ENCODE peak calls at places on chromosomes 5 and 9, in seven cellular contexts. L, T, W, R, X, F and A are unnamed samples.
A peak's percentile ranks its signal among the peaks of the same experiment; 100 is the strongest.

GRCh38 chr5:29042152-29042551 is 2003.8 kb upstream of the CDH9 start:
- DNase-seq in L (peak; percentile 32), T (no peak), W (no peak), R (no peak), X (peak; percentile 57), F (no peak), A (no peak)

GRCh38 chr9:16031971-16032370 is 479.1 kb downstream of the CCDC171 start:
- DNase-seq in L (no peak), T (no peak), W (no peak), R (no peak), X (no peak), F (no peak), A (no peak)

GRCh38 chr5:9546973-9547947 is 1.4 kb upstream of the SEMA5A start:
- DNase-seq in L (peak; percentile 72), T (peak; percentile 62), W (no peak), R (no peak), X (peak; percentile 91), F (peak; percentile 64), A (peak; percentile 74)

GRCh38 chr5:149450199-149450598 is 71.1 kb upstream of the IL17B start:
- DNase-seq in L (no peak), T (peak; percentile 87), W (no peak), R (no peak), X (no peak), F (peak; percentile 41), A (peak; percentile 63)

GRCh38 chr5:10538789-10539684 is 24.8 kb upstream of the ANKRD33B start:
- DNase-seq in L (no peak), T (no peak), W (no peak), R (no peak), X (no peak), F (no peak), A (no peak)

GRCh38 chr9:136002886-136003285 is 41.7 kb upstream of the UBAC1 start:
- DNase-seq in L (no peak), T (no peak), W (no peak), R (no peak), X (no peak), F (peak; percentile 23), A (peak; percentile 66)

GRCh38 chr9:126965541-126966428 is 51.2 kb downstream of the RALGPS1 start:
- DNase-seq in L (peak; percentile 65), T (peak; percentile 61), W (peak; percentile 20), R (peak; percentile 33), X (peak; percentile 70), F (peak; percentile 52), A (peak; percentile 65)

GRCh38 chr5:55570026-55570425 is 35.3 kb upstream of the PLPP1 start:
- DNase-seq in L (no peak), T (peak; percentile 42), W (peak; percentile 4), R (no peak), X (peak; percentile 63), F (peak; percentile 90), A (peak; percentile 41)

GRCh38 chr5:58542709-58543108 is 40.2 kb upstream of the RAB3C start:
- DNase-seq in L (no peak), T (no peak), W (peak; percentile 21), R (no peak), X (no peak), F (no peak), A (no peak)

GRCh38 chr5:76483433-76483832 is 80.3 kb downstream of the IQGAP2 start:
- DNase-seq in L (peak; percentile 66), T (no peak), W (no peak), R (no peak), X (peak; percentile 61), F (no peak), A (no peak)

GRCh38 chr9:106956971-106957370 is 94.0 kb downstream of the ZNF462 start:
- DNase-seq in L (no peak), T (peak; percentile 38), W (no peak), R (no peak), X (no peak), F (no peak), A (peak; percentile 63)

GRCh38 chr5:142012792-142013388 is at the start of gene GNPDA1:
- DNase-seq in L (peak; percentile 71), T (peak; percentile 72), W (no peak), R (peak; percentile 27), X (peak; percentile 74), F (peak; percentile 89), A (peak; percentile 71)

GRCh38 chr9:120043448-120043847 is 536.5 kb downstream of the CDK5RAP2 start:
- DNase-seq in L (no peak), T (no peak), W (no peak), R (no peak), X (no peak), F (peak; percentile 10), A (no peak)

GRCh38 chr5:74851684-74852353 is 14.4 kb downstream of the FAM169A start:
- DNase-seq in L (no peak), T (peak; percentile 28), W (no peak), R (no peak), X (no peak), F (no peak), A (no peak)

GRCh38 chr9:110125207-110125751 is 82.7 kb downstream of the C9orf152 start:
- DNase-seq in L (peak; percentile 88), T (peak; percentile 98), W (peak; percentile 87), R (peak; percentile 71), X (peak; percentile 94), F (peak; percentile 60), A (peak; percentile 99)

GRCh38 chr5:180116077-180116375 is 44.5 kb upstream of the RNF130 start:
- DNase-seq in L (peak; percentile 25), T (no peak), W (no peak), R (no peak), X (no peak), F (no peak), A (no peak)

GRCh38 chr9:88746029-88746743 is 211.2 kb downstream of the NXNL2 start:
- DNase-seq in L (no peak), T (peak; percentile 95), W (no peak), R (no peak), X (no peak), F (no peak), A (peak; percentile 95)

GRCh38 chr9:105385372-105385985 is 62.4 kb upstream of the FSD1L start:
- DNase-seq in L (no peak), T (no peak), W (no peak), R (no peak), X (no peak), F (no peak), A (no peak)

GRCh38 chr9:89814340-89815040 is 209.7 kb downstream of the GADD45G start:
- DNase-seq in L (no peak), T (peak; percentile 3), W (no peak), R (no peak), X (no peak), F (peak; percentile 24), A (peak; percentile 81)

GRCh38 chr9:136994180-136994884 is 2.0 kb downstream of the CLIC3 start:
- DNase-seq in L (no peak), T (no peak), W (no peak), R (no peak), X (no peak), F (peak; percentile 43), A (no peak)

GRCh38 chr9:94772654-94773303 is 46.3 kb downstream of the AOPEP start:
- DNase-seq in L (no peak), T (peak; percentile 86), W (no peak), R (no peak), X (no peak), F (no peak), A (peak; percentile 64)

GRCh38 chr9:79001012-79001411 is 570.8 kb upstream of the TLE4 start:
- DNase-seq in L (no peak), T (no peak), W (no peak), R (no peak), X (no peak), F (no peak), A (no peak)

GRCh38 chr5:52710972-52711596 is 76.6 kb upstream of the ITGA1 start:
- DNase-seq in L (no peak), T (no peak), W (no peak), R (no peak), X (no peak), F (no peak), A (peak; percentile 55)

GRCh38 chr5:1564824-1565736 is 41.3 kb upstream of the LPCAT1 start:
- DNase-seq in L (no peak), T (no peak), W (no peak), R (no peak), X (no peak), F (no peak), A (no peak)

GRCh38 chr9:20988916-20989315 is 42.5 kb downstream of the HACD4 start:
- DNase-seq in L (no peak), T (peak; percentile 66), W (no peak), R (no peak), X (no peak), F (peak; percentile 33), A (no peak)
- H4K8ac ChIP-seq in L (no peak overlapping the region), T (no peak overlapping the region), W (no peak overlapping the region), R (no peak overlapping the region), X (no peak overlapping the region), F (no peak overlapping the region), A (no peak overlapping the region)

GRCh38 chr5:150945501-150945900 is 40.7 kb upstream of the ZNF300 start:
- DNase-seq in L (no peak), T (peak; percentile 5), W (no peak), R (no peak), X (no peak), F (no peak), A (no peak)
- H4K8ac ChIP-seq in L (no peak overlapping the region), T (no peak overlapping the region), W (no peak overlapping the region), R (no peak overlapping the region), X (no peak overlapping the region), F (no peak overlapping the region), A (no peak overlapping the region)

GRCh38 chr5:32953694-32954093 is 242.6 kb downstream of the NPR3 start:
- DNase-seq in L (no peak), T (no peak), W (no peak), R (no peak), X (no peak), F (no peak), A (no peak)

GRCh38 chr5:32951003-32951402 is 239.9 kb downstream of the NPR3 start:
- DNase-seq in L (no peak), T (no peak), W (no peak), R (no peak), X (no peak), F (no peak), A (no peak)

GRCh38 chr5:32951878-32952277 is 240.8 kb downstream of the NPR3 start:
- DNase-seq in L (peak; percentile 59), T (no peak), W (no peak), R (no peak), X (no peak), F (no peak), A (no peak)

DNA sequence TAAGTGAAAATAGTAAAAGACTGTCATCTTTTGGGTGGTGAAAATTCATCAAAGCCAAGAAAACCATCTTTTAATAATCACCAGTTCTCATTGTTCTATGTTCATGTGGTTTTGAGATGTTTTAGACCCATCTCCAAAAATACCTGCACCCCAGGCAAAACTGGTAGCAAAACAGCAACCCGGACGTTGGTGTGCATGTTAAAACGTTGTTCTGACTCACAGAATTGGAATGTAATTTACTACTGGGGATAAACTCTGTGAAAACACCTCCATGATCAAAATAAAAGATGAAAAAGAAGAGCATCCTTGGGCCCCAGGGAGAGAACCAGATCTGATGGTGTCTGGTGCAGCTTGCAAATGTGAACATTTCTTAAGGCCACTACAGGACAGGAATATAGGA is 238.4 kb downstream of the NPR3 start:
- DNase-seq in L (no peak), T (no peak), W (no peak), R (no peak), X (no peak), F (no peak), A (no peak)
- H4K8ac ChIP-seq in L (no peak overlapping the region), T (no peak overlapping the region), W (no peak overlapping the region), R (no peak overlapping the region), X (no peak overlapping the region), F (no peak overlapping the region), A (no peak overlapping the region)

DNA sequence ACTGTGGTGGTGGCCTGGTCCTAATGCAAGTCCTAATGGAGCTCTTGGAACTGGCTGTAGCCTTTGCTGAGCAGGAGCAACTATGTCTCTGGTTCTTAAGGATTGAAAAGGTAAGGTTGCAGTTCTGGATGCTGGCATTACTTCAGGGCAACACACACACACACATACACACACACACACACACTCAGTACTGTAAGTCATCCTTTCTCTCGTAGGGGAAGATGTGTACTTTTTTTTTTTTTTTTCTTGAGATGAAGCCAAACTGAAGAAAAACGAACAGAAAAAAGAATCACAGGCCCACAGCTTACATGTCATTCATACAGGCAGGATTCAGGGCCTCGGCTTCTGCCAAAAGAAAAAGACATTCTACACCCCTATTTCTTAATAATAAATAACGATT is 81.1 kb upstream of the RPS23 start:
- DNase-seq in L (no peak), T (no peak), W (no peak), R (no peak), X (no peak), F (no peak), A (no peak)
- H4K8ac ChIP-seq in L (no peak overlapping the region), T (no peak overlapping the region), W (no peak overlapping the region), R (no peak overlapping the region), X (no peak overlapping the region), F (no peak overlapping the region), A (no peak overlapping the region)